ENCODE peak calls at places on chromosome 18, in eight cellular contexts. One of them, this sample, is unnamed.

GRCh38 chr18:711693-712400 is 583 bp downstream of the ENOSF1 start:
- DNase-seq in body of pancreas: peak; percentile 78
- DNase-seq in adrenal gland: peak; percentile 87
- DNase-seq in heart left ventricle: peak; percentile 71
- DNase-seq in IMR-90: peak; percentile 88
- DNase-seq in A549: peak; percentile 79
- DNase-seq in HCT116: peak; percentile 57
- DNase-seq in uterus: peak; percentile 75
- DNase-seq in this sample: peak; percentile 94

GRCh38 chr18:44839239-44839666 is 158.6 kb downstream of the SETBP1 start:
- DNase-seq in A549: peak; percentile 53
- DNase-seq in HCT116: no peak
- DNase-seq in adrenal gland: peak; percentile 68
- DNase-seq in heart left ventricle: peak; percentile 83
- DNase-seq in body of pancreas: peak; percentile 69
- DNase-seq in IMR-90: peak; percentile 43
- DNase-seq in uterus: peak; percentile 58
- DNase-seq in this sample: peak; percentile 59

GRCh38 chr18:59864446-59864764 is 35.4 kb upstream of the PMAIP1 start:
- DNase-seq in HCT116: no peak
- DNase-seq in A549: no peak
- DNase-seq in adrenal gland: no peak
- DNase-seq in uterus: no peak
- DNase-seq in heart left ventricle: no peak
- DNase-seq in body of pancreas: no peak
- DNase-seq in IMR-90: no peak
- DNase-seq in this sample: no peak

GRCh38 chr18:77702686-77703085 is 453.0 kb downstream of the GALR1 start:
- DNase-seq in adrenal gland: no peak
- DNase-seq in heart left ventricle: no peak
- DNase-seq in uterus: peak; percentile 21
- DNase-seq in A549: peak; percentile 36
- DNase-seq in body of pancreas: peak; percentile 16
- DNase-seq in HCT116: no peak
- DNase-seq in IMR-90: peak; percentile 2
- DNase-seq in this sample: no peak

GRCh38 chr18:73824684-73825083 is 322.9 kb downstream of the FBXO15 start:
- DNase-seq in HCT116: no peak
- DNase-seq in body of pancreas: no peak
- DNase-seq in A549: no peak
- DNase-seq in heart left ventricle: no peak
- DNase-seq in adrenal gland: no peak
- DNase-seq in uterus: no peak
- DNase-seq in IMR-90: peak; percentile 75
- DNase-seq in this sample: no peak

GRCh38 chr18:46555213-46555612 is 101.8 kb downstream of the LOXHD1 start:
- DNase-seq in HCT116: no peak
- DNase-seq in IMR-90: no peak
- DNase-seq in A549: no peak
- DNase-seq in body of pancreas: no peak
- DNase-seq in adrenal gland: no peak
- DNase-seq in uterus: no peak
- DNase-seq in heart left ventricle: no peak
- DNase-seq in this sample: no peak

GRCh38 chr18:13500891-13501887 is 225.2 kb downstream of the FAM210A start:
- DNase-seq in body of pancreas: peak; percentile 87
- DNase-seq in adrenal gland: peak; percentile 79
- DNase-seq in HCT116: no peak
- DNase-seq in A549: peak; percentile 50
- DNase-seq in uterus: peak; percentile 67
- DNase-seq in IMR-90: peak; percentile 45
- DNase-seq in heart left ventricle: no peak
- DNase-seq in this sample: no peak

GRCh38 chr18:39198376-39198775 is 1632.8 kb upstream of the CELF4 start:
- DNase-seq in adrenal gland: no peak
- DNase-seq in HCT116: no peak
- DNase-seq in A549: no peak
- DNase-seq in IMR-90: peak; percentile 12
- DNase-seq in body of pancreas: no peak
- DNase-seq in heart left ventricle: no peak
- DNase-seq in uterus: no peak
- DNase-seq in this sample: no peak

GRCh38 chr18:73476021-73476420 is 608.2 kb upstream of the NETO1 start:
- DNase-seq in A549: no peak
- DNase-seq in IMR-90: no peak
- DNase-seq in heart left ventricle: no peak
- DNase-seq in uterus: no peak
- DNase-seq in HCT116: no peak
- DNase-seq in adrenal gland: no peak
- DNase-seq in body of pancreas: no peak
- DNase-seq in this sample: no peak

GRCh38 chr18:74183110-74183509 is 34.8 kb downstream of the TIMM21 start:
- DNase-seq in body of pancreas: no peak
- DNase-seq in IMR-90: no peak
- DNase-seq in heart left ventricle: no peak
- DNase-seq in HCT116: no peak
- DNase-seq in A549: no peak
- DNase-seq in uterus: no peak
- DNase-seq in adrenal gland: no peak
- DNase-seq in this sample: no peak

GRCh38 chr18:7196421-7196820 is 34.5 kb upstream of the LRRC30 start:
- DNase-seq in HCT116: no peak
- DNase-seq in uterus: no peak
- DNase-seq in heart left ventricle: no peak
- DNase-seq in IMR-90: no peak
- DNase-seq in A549: no peak
- DNase-seq in body of pancreas: no peak
- DNase-seq in adrenal gland: no peak
- DNase-seq in this sample: no peak

GRCh38 chr18:77482190-77482928 is 232.7 kb downstream of the GALR1 start:
- DNase-seq in HCT116: no peak
- DNase-seq in A549: no peak
- DNase-seq in adrenal gland: no peak
- DNase-seq in uterus: no peak
- DNase-seq in heart left ventricle: no peak
- DNase-seq in body of pancreas: no peak
- DNase-seq in IMR-90: no peak
- DNase-seq in this sample: no peak

GRCh38 chr18:37471619-37472018 is 94.0 kb downstream of the CELF4 start:
- DNase-seq in adrenal gland: no peak
- DNase-seq in HCT116: no peak
- DNase-seq in IMR-90: no peak
- DNase-seq in body of pancreas: no peak
- DNase-seq in A549: no peak
- DNase-seq in uterus: no peak
- DNase-seq in heart left ventricle: no peak
- DNase-seq in this sample: no peak
- TF ChIP-seq POLR2A in adrenal gland: no peak
- TF ChIP-seq POLR2A in HCT116: no peak
- TF ChIP-seq POLR2A in IMR-90: no peak
- TF ChIP-seq POLR2A in body of pancreas: no peak
- TF ChIP-seq POLR2A in A549: no peak
- TF ChIP-seq POLR2A in uterus: no peak
- TF ChIP-seq POLR2A in heart left ventricle: no peak
- TF ChIP-seq POLR2A in this sample: no peak

DNA sequence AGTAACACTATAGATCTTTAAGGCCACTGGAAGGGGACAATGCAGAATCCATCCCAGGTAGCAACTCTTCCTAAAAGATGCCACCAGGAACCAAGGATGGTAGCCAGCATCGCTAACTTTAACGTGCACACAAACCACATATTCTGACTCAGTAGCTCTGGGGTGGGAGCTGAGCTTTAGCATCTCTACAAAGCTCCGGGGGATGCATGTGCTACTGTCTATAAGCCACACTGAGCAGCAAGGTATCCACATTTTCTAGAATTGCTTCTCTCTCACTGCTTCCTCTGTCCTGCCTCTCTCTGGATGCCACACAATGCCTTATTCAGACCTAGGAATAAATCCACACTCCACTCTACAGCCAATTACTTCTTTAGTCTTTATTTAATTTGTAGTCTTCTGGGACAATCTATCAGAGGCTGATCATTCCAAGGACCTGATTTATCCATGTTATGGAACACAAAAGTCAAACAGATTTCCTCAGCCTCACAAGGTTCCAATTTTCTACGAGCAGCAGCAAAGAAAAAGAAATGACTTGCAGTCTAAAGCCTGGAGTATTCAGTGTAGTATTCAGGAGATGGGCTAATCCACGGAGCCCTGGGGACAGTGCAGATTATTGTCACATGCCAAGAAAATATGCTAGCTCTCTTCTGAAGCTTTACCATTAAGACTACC is 4.4 kb downstream of the BCL2 start:
- DNase-seq in heart left ventricle: no peak
- DNase-seq in adrenal gland: no peak
- DNase-seq in IMR-90: no peak
- DNase-seq in A549: no peak
- DNase-seq in uterus: no peak
- DNase-seq in body of pancreas: no peak
- DNase-seq in HCT116: no peak
- DNase-seq in this sample: no peak
- TF ChIP-seq POLR2A in heart left ventricle: no peak
- TF ChIP-seq POLR2A in adrenal gland: no peak
- TF ChIP-seq POLR2A in IMR-90: no peak
- TF ChIP-seq POLR2A in A549: no peak
- TF ChIP-seq POLR2A in uterus: no peak
- TF ChIP-seq POLR2A in body of pancreas: no peak
- TF ChIP-seq POLR2A in HCT116: no peak
- TF ChIP-seq POLR2A in this sample: no peak

DNA sequence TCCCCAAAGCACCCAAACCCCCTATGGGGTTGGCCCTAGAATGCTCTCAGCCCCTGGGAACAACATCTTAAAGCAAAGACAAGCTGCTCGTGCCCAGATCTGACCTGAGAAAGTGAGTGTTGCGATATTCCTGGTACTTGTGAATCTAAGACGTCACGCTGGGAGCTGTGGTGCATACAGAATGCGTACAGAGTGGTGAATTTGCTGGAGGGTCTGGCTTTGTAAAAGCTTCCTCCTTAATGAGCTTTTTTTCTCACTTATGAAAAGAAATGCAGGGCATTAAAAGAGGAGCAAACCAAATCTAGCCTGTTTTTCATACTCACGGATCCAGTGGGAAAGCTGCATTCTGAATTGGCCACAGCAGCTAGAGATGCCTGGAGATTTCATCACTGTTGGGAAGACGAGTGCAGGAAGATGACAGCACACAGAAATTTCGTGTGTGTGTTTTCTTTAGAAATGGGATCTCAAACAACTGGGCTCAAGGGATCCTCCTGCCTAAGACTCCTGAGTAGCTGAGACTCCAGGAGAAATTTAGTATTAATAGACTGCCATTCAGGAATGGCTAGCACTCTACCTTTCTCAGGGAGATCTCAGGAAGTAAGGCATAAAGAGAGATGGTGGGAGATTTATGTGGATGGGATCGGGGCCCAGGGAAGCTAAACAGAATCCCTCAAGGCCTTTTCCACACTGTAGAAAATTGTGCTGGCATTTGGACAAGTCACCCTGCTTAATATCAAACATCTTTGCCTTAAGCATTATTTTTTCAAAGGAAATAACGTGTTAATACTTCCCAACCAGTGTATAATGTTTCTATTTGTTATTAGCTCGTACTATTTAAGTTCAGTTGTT is 181.3 kb downstream of the ALPK2 start:
- DNase-seq in uterus: peak; percentile 20
- DNase-seq in body of pancreas: no peak
- DNase-seq in IMR-90: peak; percentile 36
- DNase-seq in HCT116: no peak
- DNase-seq in A549: no peak
- DNase-seq in heart left ventricle: no peak
- DNase-seq in adrenal gland: no peak
- DNase-seq in this sample: no peak
- TF ChIP-seq POLR2A in uterus: no peak
- TF ChIP-seq POLR2A in body of pancreas: no peak
- TF ChIP-seq POLR2A in IMR-90: no peak
- TF ChIP-seq POLR2A in HCT116: no peak
- TF ChIP-seq POLR2A in A549: no peak
- TF ChIP-seq POLR2A in heart left ventricle: no peak
- TF ChIP-seq POLR2A in adrenal gland: no peak
- TF ChIP-seq POLR2A in this sample: no peak

DNA sequence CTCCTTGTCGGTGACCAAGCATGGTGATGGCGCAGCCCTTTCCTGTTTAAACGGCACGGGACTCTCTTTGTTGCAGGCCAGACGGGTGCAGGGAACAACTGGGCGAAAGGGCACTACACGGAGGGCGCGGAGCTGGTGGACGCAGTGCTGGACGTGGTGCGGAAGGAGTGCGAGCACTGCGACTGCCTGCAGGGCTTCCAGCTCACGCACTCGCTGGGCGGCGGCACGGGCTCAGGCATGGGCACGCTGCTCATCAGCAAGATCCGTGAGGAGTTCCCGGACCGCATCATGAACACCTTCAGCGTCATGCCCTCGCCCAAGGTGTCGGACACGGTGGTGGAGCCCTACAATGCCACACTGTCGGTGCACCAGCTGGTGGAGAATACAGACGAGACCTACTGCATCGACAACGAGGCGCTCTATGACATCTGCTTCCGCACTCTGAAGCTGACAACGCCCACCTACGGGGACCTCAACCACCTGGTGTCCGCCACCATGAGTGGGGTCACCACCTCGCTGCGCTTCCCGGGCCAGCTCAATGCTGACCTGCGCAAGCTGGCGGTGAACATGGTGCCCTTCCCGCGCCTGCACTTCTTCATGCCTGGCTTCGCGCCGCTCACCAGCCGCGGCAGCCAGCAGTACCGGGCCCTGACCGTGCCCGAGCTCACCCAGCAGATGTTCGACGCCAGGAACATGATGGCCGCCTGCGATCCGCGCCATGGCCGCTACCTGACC is 17.1 kb downstream of the TUBB6 start:
- DNase-seq in body of pancreas: no peak
- DNase-seq in uterus: no peak
- DNase-seq in adrenal gland: no peak
- DNase-seq in heart left ventricle: no peak
- DNase-seq in A549: no peak
- DNase-seq in HCT116: no peak
- DNase-seq in IMR-90: no peak
- DNase-seq in this sample: no peak
- TF ChIP-seq POLR2A in body of pancreas: no peak
- TF ChIP-seq POLR2A in uterus: no peak
- TF ChIP-seq POLR2A in adrenal gland: no peak
- TF ChIP-seq POLR2A in heart left ventricle: no peak
- TF ChIP-seq POLR2A in A549: no peak
- TF ChIP-seq POLR2A in HCT116: no peak
- TF ChIP-seq POLR2A in IMR-90: peak; percentile 23
- TF ChIP-seq POLR2A in this sample: no peak

GRCh38 chr18:3603460-3604259 is 153.7 kb downstream of the TGIF1 start:
- DNase-seq in body of pancreas: peak; percentile 78
- DNase-seq in A549: peak; percentile 94
- DNase-seq in IMR-90: peak; percentile 99
- DNase-seq in adrenal gland: peak; percentile 59
- DNase-seq in heart left ventricle: no peak
- DNase-seq in HCT116: peak; percentile 94
- DNase-seq in uterus: no peak
- DNase-seq in this sample: peak; percentile 90
- TF ChIP-seq POLR2A in body of pancreas: no peak
- TF ChIP-seq POLR2A in A549: peak; percentile 15
- TF ChIP-seq POLR2A in IMR-90: peak; percentile 92
- TF ChIP-seq POLR2A in adrenal gland: peak; percentile 12
- TF ChIP-seq POLR2A in heart left ventricle: peak; percentile 29
- TF ChIP-seq POLR2A in HCT116: no peak
- TF ChIP-seq POLR2A in uterus: peak; percentile 31
- TF ChIP-seq POLR2A in this sample: peak; percentile 76

GRCh38 chr18:50266248-50266704 is at the start of gene CFAP53:
- DNase-seq in IMR-90: peak; percentile 84
- DNase-seq in uterus: peak; percentile 88
- DNase-seq in heart left ventricle: peak; percentile 97
- DNase-seq in HCT116: no peak
- DNase-seq in adrenal gland: peak; percentile 95
- DNase-seq in body of pancreas: peak; percentile 92
- DNase-seq in A549: peak; percentile 85
- DNase-seq in this sample: peak; percentile 76
- TF ChIP-seq POLR2A in IMR-90: peak; percentile 21
- TF ChIP-seq POLR2A in uterus: no peak
- TF ChIP-seq POLR2A in heart left ventricle: peak; percentile 39
- TF ChIP-seq POLR2A in HCT116: no peak
- TF ChIP-seq POLR2A in adrenal gland: no peak
- TF ChIP-seq POLR2A in body of pancreas: peak; percentile 43
- TF ChIP-seq POLR2A in A549: peak; percentile 39
- TF ChIP-seq POLR2A in this sample: peak; percentile 40

This sample was measured in erythroblast.